ENCODE peak calls at places on chromosome X, in eight cellular contexts. One of them, this sample, is unnamed.

GRCh38 chrX:123830309-123830708 is 29.5 kb upstream of the XIAP start:
- DNase-seq in A549: peak; percentile 88
- DNase-seq in CD8-positive, alpha-beta T cell: no peak
- DNase-seq in tibial nerve: no peak
- DNase-seq in HL-60: peak; percentile 39
- DNase-seq in cardiac muscle cell: no peak
- DNase-seq in lung: peak; percentile 36
- DNase-seq in RWPE1: peak; percentile 67
- DNase-seq in this sample: peak; percentile 74

GRCh38 chrX:47190445-47191269 is 3.0 kb upstream of the UBA1 start:
- DNase-seq in A549: peak; percentile 96
- DNase-seq in RWPE1: peak; percentile 88
- DNase-seq in HL-60: peak; percentile 80
- DNase-seq in lung: peak; percentile 82
- DNase-seq in tibial nerve: peak; percentile 62
- DNase-seq in cardiac muscle cell: peak; percentile 96
- DNase-seq in CD8-positive, alpha-beta T cell: peak; percentile 85
- DNase-seq in this sample: peak; percentile 77

GRCh38 chrX:122517781-122518180 is 666.3 kb upstream of the GRIA3 start:
- DNase-seq in CD8-positive, alpha-beta T cell: no peak
- DNase-seq in A549: no peak
- DNase-seq in RWPE1: no peak
- DNase-seq in tibial nerve: no peak
- DNase-seq in lung: no peak
- DNase-seq in HL-60: no peak
- DNase-seq in cardiac muscle cell: no peak
- DNase-seq in this sample: no peak

GRCh38 chrX:63747331-63747730 is 37.7 kb downstream of the ARHGEF9 start:
- DNase-seq in lung: no peak
- DNase-seq in cardiac muscle cell: peak; percentile 14
- DNase-seq in HL-60: no peak
- DNase-seq in A549: no peak
- DNase-seq in CD8-positive, alpha-beta T cell: no peak
- DNase-seq in tibial nerve: no peak
- DNase-seq in RWPE1: no peak
- DNase-seq in this sample: no peak

GRCh38 chrX:20456971-20457370 is 190.3 kb upstream of the RPS6KA3 start:
- DNase-seq in tibial nerve: no peak
- DNase-seq in A549: no peak
- DNase-seq in lung: no peak
- DNase-seq in CD8-positive, alpha-beta T cell: no peak
- DNase-seq in HL-60: no peak
- DNase-seq in RWPE1: no peak
- DNase-seq in cardiac muscle cell: no peak
- DNase-seq in this sample: no peak

GRCh38 chrX:149829751-149830191 is 48.0 kb downstream of the MAGEA9 start:
- DNase-seq in RWPE1: peak; percentile 6
- DNase-seq in lung: no peak
- DNase-seq in HL-60: no peak
- DNase-seq in tibial nerve: no peak
- DNase-seq in CD8-positive, alpha-beta T cell: no peak
- DNase-seq in cardiac muscle cell: no peak
- DNase-seq in A549: no peak
- DNase-seq in this sample: no peak

GRCh38 chrX:130645955-130646583 is 244.3 kb downstream of the RBMX2 start:
- DNase-seq in HL-60: no peak
- DNase-seq in CD8-positive, alpha-beta T cell: no peak
- DNase-seq in tibial nerve: no peak
- DNase-seq in lung: no peak
- DNase-seq in A549: no peak
- DNase-seq in RWPE1: no peak
- DNase-seq in cardiac muscle cell: no peak
- DNase-seq in this sample: no peak

GRCh38 chrX:69253821-69254220 is 88.6 kb upstream of the PJA1 start:
- DNase-seq in RWPE1: no peak
- DNase-seq in cardiac muscle cell: no peak
- DNase-seq in lung: no peak
- DNase-seq in tibial nerve: no peak
- DNase-seq in CD8-positive, alpha-beta T cell: no peak
- DNase-seq in HL-60: no peak
- DNase-seq in A549: no peak
- DNase-seq in this sample: no peak

GRCh38 chrX:16188687-16189086 is 21.4 kb downstream of the MAGEB17 start:
- DNase-seq in lung: no peak
- DNase-seq in CD8-positive, alpha-beta T cell: no peak
- DNase-seq in cardiac muscle cell: no peak
- DNase-seq in A549: no peak
- DNase-seq in HL-60: no peak
- DNase-seq in tibial nerve: no peak
- DNase-seq in RWPE1: no peak
- DNase-seq in this sample: no peak

GRCh38 chrX:153719238-153719637 is 4.9 kb downstream of the BCAP31 start:
- DNase-seq in cardiac muscle cell: no peak
- DNase-seq in CD8-positive, alpha-beta T cell: no peak
- DNase-seq in RWPE1: no peak
- DNase-seq in lung: no peak
- DNase-seq in A549: no peak
- DNase-seq in tibial nerve: no peak
- DNase-seq in HL-60: no peak
- DNase-seq in this sample: no peak

GRCh38 chrX:97995834-97996233 is 1112.1 kb downstream of the RPA4 start:
- DNase-seq in RWPE1: no peak
- DNase-seq in HL-60: no peak
- DNase-seq in lung: no peak
- DNase-seq in A549: no peak
- DNase-seq in cardiac muscle cell: no peak
- DNase-seq in tibial nerve: no peak
- DNase-seq in CD8-positive, alpha-beta T cell: no peak
- DNase-seq in this sample: no peak

GRCh38 chrX:112163916-112164315 is 81.3 kb upstream of the TRPC5 start:
- DNase-seq in lung: no peak
- DNase-seq in CD8-positive, alpha-beta T cell: no peak
- DNase-seq in RWPE1: no peak
- DNase-seq in tibial nerve: no peak
- DNase-seq in cardiac muscle cell: no peak
- DNase-seq in HL-60: no peak
- DNase-seq in A549: no peak
- DNase-seq in this sample: no peak

GRCh38 chrX:114344756-114345155 is 239.1 kb upstream of the HTR2C start:
- DNase-seq in cardiac muscle cell: peak; percentile 61
- DNase-seq in A549: peak; percentile 25
- DNase-seq in RWPE1: peak; percentile 3
- DNase-seq in tibial nerve: no peak
- DNase-seq in lung: no peak
- DNase-seq in HL-60: no peak
- DNase-seq in CD8-positive, alpha-beta T cell: no peak
- DNase-seq in this sample: no peak

GRCh38 chrX:129772796-129773431 is 6.8 kb upstream of the SASH3 start:
- DNase-seq in CD8-positive, alpha-beta T cell: no peak
- DNase-seq in RWPE1: no peak
- DNase-seq in cardiac muscle cell: no peak
- DNase-seq in tibial nerve: no peak
- DNase-seq in A549: no peak
- DNase-seq in lung: peak; percentile 70
- DNase-seq in HL-60: peak; percentile 71
- DNase-seq in this sample: peak; percentile 97

GRCh38 chrX:144006811-144007210 is 122.9 kb downstream of the UBE2NL start:
- DNase-seq in CD8-positive, alpha-beta T cell: no peak
- DNase-seq in tibial nerve: no peak
- DNase-seq in cardiac muscle cell: no peak
- DNase-seq in RWPE1: peak; percentile 12
- DNase-seq in A549: no peak
- DNase-seq in HL-60: no peak
- DNase-seq in lung: no peak
- DNase-seq in this sample: no peak

GRCh38 chrX:12567857-12568256 is 223.4 kb upstream of the PRPS2 start:
- DNase-seq in lung: no peak
- DNase-seq in HL-60: no peak
- DNase-seq in A549: peak; percentile 12
- DNase-seq in RWPE1: no peak
- DNase-seq in CD8-positive, alpha-beta T cell: no peak
- DNase-seq in cardiac muscle cell: peak; percentile 1
- DNase-seq in tibial nerve: no peak
- DNase-seq in this sample: no peak

GRCh38 chrX:44872319-44872816 is 620 bp upstream of the KDM6A start:
- DNase-seq in A549: no peak
- DNase-seq in RWPE1: no peak
- DNase-seq in HL-60: no peak
- DNase-seq in CD8-positive, alpha-beta T cell: no peak
- DNase-seq in cardiac muscle cell: no peak
- DNase-seq in lung: peak; percentile 56
- DNase-seq in tibial nerve: peak; percentile 12
- DNase-seq in this sample: no peak

GRCh38 chrX:40170830-40171512 is 73.2 kb upstream of the BCOR start:
- DNase-seq in CD8-positive, alpha-beta T cell: peak; percentile 55
- DNase-seq in cardiac muscle cell: peak; percentile 56
- DNase-seq in lung: no peak
- DNase-seq in RWPE1: no peak
- DNase-seq in A549: no peak
- DNase-seq in tibial nerve: no peak
- DNase-seq in HL-60: no peak
- DNase-seq in this sample: no peak

GRCh38 chrX:29082558-29082957 is 495.3 kb downstream of the IL1RAPL1 start:
- DNase-seq in lung: no peak
- DNase-seq in CD8-positive, alpha-beta T cell: no peak
- DNase-seq in RWPE1: no peak
- DNase-seq in A549: no peak
- DNase-seq in HL-60: no peak
- DNase-seq in cardiac muscle cell: no peak
- DNase-seq in tibial nerve: no peak
- DNase-seq in this sample: no peak
- TF ChIP-seq CTCF in lung: no peak
- TF ChIP-seq CTCF in CD8-positive, alpha-beta T cell: no peak
- TF ChIP-seq CTCF in RWPE1: no peak
- TF ChIP-seq CTCF in A549: no peak
- TF ChIP-seq CTCF in HL-60: no peak
- TF ChIP-seq CTCF in cardiac muscle cell: no peak
- TF ChIP-seq CTCF in tibial nerve: no peak
- TF ChIP-seq CTCF in this sample: no peak

GRCh38 chrX:135089126-135089525 is 31.2 kb downstream of the ETDB start:
- DNase-seq in RWPE1: no peak
- DNase-seq in A549: no peak
- DNase-seq in cardiac muscle cell: no peak
- DNase-seq in CD8-positive, alpha-beta T cell: no peak
- DNase-seq in lung: no peak
- DNase-seq in tibial nerve: no peak
- DNase-seq in HL-60: no peak
- DNase-seq in this sample: no peak

GRCh38 chrX:135081695-135082094 is 29.8 kb upstream of the RTL8A start:
- DNase-seq in RWPE1: no peak
- DNase-seq in cardiac muscle cell: no peak
- DNase-seq in tibial nerve: no peak
- DNase-seq in HL-60: no peak
- DNase-seq in A549: no peak
- DNase-seq in lung: no peak
- DNase-seq in CD8-positive, alpha-beta T cell: no peak
- DNase-seq in this sample: no peak

GRCh38 chrX:135087867-135088266 is 32.5 kb downstream of the ETDB start:
- DNase-seq in tibial nerve: no peak
- DNase-seq in cardiac muscle cell: no peak
- DNase-seq in CD8-positive, alpha-beta T cell: no peak
- DNase-seq in RWPE1: no peak
- DNase-seq in A549: no peak
- DNase-seq in lung: no peak
- DNase-seq in HL-60: no peak
- DNase-seq in this sample: no peak

DNA sequence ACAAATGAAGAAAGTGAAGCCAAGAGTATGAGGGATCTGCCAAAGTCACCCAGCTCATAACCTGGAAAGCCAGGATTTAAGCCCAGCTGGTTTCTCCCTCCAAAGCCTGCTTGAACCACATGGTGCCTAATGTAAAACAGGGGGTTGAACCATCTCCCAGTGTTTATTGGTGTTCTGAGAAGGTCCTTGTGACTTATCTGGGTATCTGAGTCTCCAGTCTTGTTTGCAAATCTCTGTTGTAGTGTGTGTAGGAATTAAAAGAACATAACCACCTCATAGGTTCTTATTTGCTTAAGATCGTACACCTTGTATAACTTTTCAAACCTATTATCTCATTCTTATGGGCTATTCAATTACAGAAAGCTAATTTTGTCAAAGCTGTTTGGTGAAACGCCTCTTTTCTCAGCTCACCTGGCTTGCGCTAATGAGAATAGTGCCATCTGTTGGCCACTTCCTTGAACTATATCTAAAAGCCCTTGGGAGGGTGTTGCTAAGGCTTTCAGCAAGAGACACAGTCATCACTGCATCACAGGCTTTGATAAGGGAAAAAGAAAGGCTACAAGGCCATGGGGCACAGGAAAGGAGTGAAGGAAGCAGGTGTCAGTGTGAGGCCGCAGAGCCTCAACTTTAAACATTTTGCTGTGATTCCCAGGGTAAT is 34.0 kb downstream of the ETDB start:
- DNase-seq in tibial nerve: no peak
- DNase-seq in RWPE1: peak; percentile 55
- DNase-seq in A549: peak; percentile 66
- DNase-seq in lung: no peak
- DNase-seq in HL-60: no peak
- DNase-seq in CD8-positive, alpha-beta T cell: no peak
- DNase-seq in cardiac muscle cell: peak; percentile 66
- DNase-seq in this sample: no peak
- TF ChIP-seq CTCF in tibial nerve: peak; percentile 43
- TF ChIP-seq CTCF in RWPE1: peak; percentile 59
- TF ChIP-seq CTCF in A549: peak; percentile 67
- TF ChIP-seq CTCF in lung: peak; percentile 17
- TF ChIP-seq CTCF in HL-60: no peak
- TF ChIP-seq CTCF in CD8-positive, alpha-beta T cell: peak; percentile 60
- TF ChIP-seq CTCF in cardiac muscle cell: peak; percentile 60
- TF ChIP-seq CTCF in this sample: peak; percentile 66

DNA sequence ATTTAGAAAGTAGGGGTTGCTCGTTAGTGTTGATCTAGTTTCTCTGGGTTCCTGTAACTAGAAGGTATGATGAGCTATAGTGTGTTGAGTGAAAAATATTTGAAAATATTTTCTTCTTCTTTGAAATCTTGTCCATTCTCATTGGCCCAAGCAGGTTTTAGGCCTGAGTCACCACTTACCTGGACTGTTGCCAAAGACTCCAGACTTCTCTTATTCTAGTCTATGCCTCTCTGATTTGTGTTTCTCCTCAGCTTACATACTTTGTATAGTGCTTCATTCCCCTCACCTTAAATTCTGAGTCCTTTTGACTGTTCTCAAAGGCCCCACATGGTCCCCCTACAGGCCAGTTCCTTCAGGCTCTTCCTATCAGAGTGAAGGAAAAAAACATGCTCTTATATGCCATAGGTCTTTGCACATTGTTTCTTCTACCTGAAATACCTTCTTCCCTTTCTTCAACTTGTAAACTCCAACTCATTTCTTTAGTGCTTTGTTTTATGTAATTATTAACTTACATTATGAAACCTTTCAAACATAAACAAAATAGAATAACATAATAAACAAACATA is 258.2 kb downstream of the PPP1R2C start:
- DNase-seq in RWPE1: peak; percentile 11
- DNase-seq in HL-60: no peak
- DNase-seq in lung: no peak
- DNase-seq in tibial nerve: no peak
- DNase-seq in CD8-positive, alpha-beta T cell: no peak
- DNase-seq in cardiac muscle cell: no peak
- DNase-seq in A549: peak; percentile 1
- DNase-seq in this sample: no peak
- TF ChIP-seq CTCF in RWPE1: no peak
- TF ChIP-seq CTCF in HL-60: no peak
- TF ChIP-seq CTCF in lung: no peak
- TF ChIP-seq CTCF in tibial nerve: no peak
- TF ChIP-seq CTCF in CD8-positive, alpha-beta T cell: no peak
- TF ChIP-seq CTCF in cardiac muscle cell: peak; percentile 11
- TF ChIP-seq CTCF in A549: no peak
- TF ChIP-seq CTCF in this sample: no peak

GRCh38 chrX:128106630-128107029 is 54.4 kb upstream of the ACTRT1 start:
- DNase-seq in RWPE1: peak; percentile 1
- DNase-seq in cardiac muscle cell: peak; percentile 41
- DNase-seq in A549: peak; percentile 38
- DNase-seq in tibial nerve: no peak
- DNase-seq in lung: no peak
- DNase-seq in HL-60: no peak
- DNase-seq in CD8-positive, alpha-beta T cell: no peak
- DNase-seq in this sample: no peak
- TF ChIP-seq CTCF in RWPE1: peak; percentile 36
- TF ChIP-seq CTCF in cardiac muscle cell: no peak
- TF ChIP-seq CTCF in A549: peak; percentile 29
- TF ChIP-seq CTCF in tibial nerve: no peak
- TF ChIP-seq CTCF in lung: no peak
- TF ChIP-seq CTCF in HL-60: no peak
- TF ChIP-seq CTCF in CD8-positive, alpha-beta T cell: no peak
- TF ChIP-seq CTCF in this sample: no peak

This sample was measured in CD14-positive monocyte.